ENCODE peak calls at places on chromosomes 3 and 15, in eight cellular contexts. N, X, M, D, B, Y, H and P are unnamed samples.

GRCh38 chr15:40664909-40665308 is 30.1 kb upstream of the RAD51 start:
- DNase-seq in Y (no peak), D (no peak), X (no peak), N (no peak), B (no peak), H (no peak), M (no peak), P (no peak)

GRCh38 chr3:142028174-142028833 is 121.0 kb downstream of the TFDP2 start:
- DNase-seq in H (no peak), N (peak), B (peak), X (no peak), Y (no peak), M (no peak), D (peak), P (no peak)

GRCh38 chr3:56115199-56115598 is 353.1 kb downstream of the ERC2 start:
- DNase-seq in N (no peak), H (no peak), B (no peak), M (no peak), X (no peak), D (no peak), Y (no peak), P (no peak)

GRCh38 chr15:100926971-100927756 is 8.0 kb downstream of the LRRK1 start:
- DNase-seq in X (no peak), Y (no peak), N (no peak), H (no peak), B (no peak), D (no peak), M (no peak), P (no peak)

GRCh38 chr3:50572158-50572557 is 2.8 kb downstream of the HEMK1 start:
- DNase-seq in N (no peak), M (peak), Y (peak), D (peak), X (peak), H (peak), B (peak), P (peak)

GRCh38 chr3:171284308-171285075 is 175.7 kb downstream of the TNIK start:
- DNase-seq in Y (peak), B (peak), H (peak), M (no peak), D (peak), X (no peak), N (peak), P (no peak)

GRCh38 chr15:93138681-93139080 is 49.7 kb upstream of the RGMA start:
- DNase-seq in N (no peak), M (no peak), D (no peak), H (no peak), Y (no peak), B (no peak), X (no peak), P (no peak)

GRCh38 chr3:52153389-52154096 is 680 bp downstream of the POC1A start:
- DNase-seq in N (no peak), X (no peak), Y (no peak), H (peak), M (peak), D (no peak), B (peak), P (no peak)

GRCh38 chr3:183098538-183099025 is 714 bp downstream of the MCCC1 start:
- DNase-seq in D (no peak), H (no peak), Y (no peak), N (no peak), B (no peak), M (no peak), X (no peak), P (no peak)

GRCh38 chr15:41115088-41115651 is 910 bp downstream of the INO80 start:
- DNase-seq in H (no peak), D (no peak), M (no peak), N (peak), B (peak), X (no peak), Y (no peak), P (no peak)

GRCh38 chr15:60673156-60673555 is 194.2 kb upstream of the ICE2 start:
- DNase-seq in X (no peak), H (no peak), D (no peak), B (no peak), N (no peak), Y (no peak), M (no peak), P (no peak)

GRCh38 chr15:60674704-60675405 is 195.9 kb upstream of the ICE2 start:
- DNase-seq in M (no peak), H (no peak), X (no peak), N (no peak), Y (no peak), B (no peak), D (no peak), P (no peak)

GRCh38 chr15:60672400-60672799 is 193.5 kb upstream of the ICE2 start:
- DNase-seq in N (no peak), D (no peak), B (no peak), M (no peak), H (no peak), Y (no peak), X (no peak), P (no peak)

GRCh38 chr15:60675763-60676162 is 196.8 kb upstream of the ICE2 start:
- DNase-seq in B (no peak), H (no peak), Y (no peak), X (no peak), M (no peak), N (no peak), D (no peak), P (no peak)

GRCh38 chr15:60673918-60674558 is 195.1 kb upstream of the ICE2 start:
- DNase-seq in Y (peak), N (no peak), B (peak), H (no peak), X (peak), M (no peak), D (peak), P (peak)
- TF ChIP-seq EP300 in Y (no peak), N (no peak), B (no peak), H (no peak), X (no peak), M (no peak), D (peak), P (no peak)

GRCh38 chr3:184752361-184752760 is 40.5 kb upstream of the MAGEF1 start:
- DNase-seq in B (no peak), N (no peak), M (no peak), X (no peak), D (no peak), Y (no peak), H (no peak), P (no peak)

GRCh38 chr3:184749168-184749744 is 37.4 kb upstream of the MAGEF1 start:
- DNase-seq in N (no peak), M (no peak), H (no peak), X (no peak), D (no peak), Y (no peak), B (no peak), P (no peak)

GRCh38 chr3:184748219-184749135 is 36.6 kb upstream of the MAGEF1 start:
- DNase-seq in N (peak), H (no peak), Y (no peak), B (peak), D (peak), M (no peak), X (peak), P (no peak)

GRCh38 chr3:184751204-184751809 is 39.4 kb upstream of the MAGEF1 start:
- DNase-seq in H (no peak), X (peak), M (no peak), B (no peak), N (no peak), D (no peak), Y (no peak), P (no peak)

DNA sequence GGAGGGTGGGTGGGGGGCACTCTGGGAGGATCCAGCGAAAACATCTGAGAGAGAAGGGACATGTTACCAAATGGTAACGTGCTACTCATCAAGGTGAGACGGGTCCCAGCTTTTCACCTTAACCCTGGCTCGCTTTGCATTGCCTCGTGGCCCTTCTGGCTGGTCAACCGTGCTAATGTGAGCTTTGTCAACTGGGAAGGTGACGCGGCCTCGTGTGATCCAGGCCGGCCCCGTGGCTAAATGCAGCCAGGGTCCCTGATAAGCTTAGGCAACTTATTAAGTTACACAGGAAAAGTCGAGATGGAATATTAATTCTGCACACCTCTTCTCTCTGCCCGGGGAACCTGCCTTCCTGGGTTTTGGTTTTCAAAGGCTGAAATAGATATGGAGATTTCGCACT is 38.8 kb upstream of the MAGEF1 start:
- DNase-seq in X (peak), H (no peak), Y (no peak), D (no peak), M (no peak), N (no peak), B (no peak), P (no peak)
- TF ChIP-seq EP300 in X (no peak), H (no peak), Y (no peak), D (no peak), M (no peak), N (no peak), B (no peak), P (no peak)

GRCh38 chr3:136464502-136464901 is 214.4 kb downstream of the PCCB start:
- DNase-seq in N (no peak), X (no peak), M (no peak), H (no peak), B (no peak), Y (no peak), D (no peak), P (no peak)
- TF ChIP-seq EP300 in N (no peak), X (no peak), M (no peak), H (no peak), B (no peak), Y (no peak), D (no peak), P (no peak)

GRCh38 chr3:187665764-187666402 is 4.3 kb downstream of the SST start:
- DNase-seq in B (no peak), M (no peak), X (no peak), H (no peak), N (no peak), Y (no peak), D (no peak), P (no peak)

GRCh38 chr3:187669675-187670504 is at the start of gene SST:
- DNase-seq in Y (no peak), B (no peak), X (peak), M (peak), H (no peak), N (no peak), D (no peak), P (peak)

GRCh38 chr3:187665010-187665409 is 5.2 kb downstream of the SST start:
- DNase-seq in D (no peak), N (no peak), B (no peak), M (no peak), H (no peak), Y (no peak), X (no peak), P (no peak)

GRCh38 chr3:187662848-187663407 is 7.3 kb downstream of the SST start:
- DNase-seq in X (no peak), D (no peak), M (no peak), Y (no peak), N (no peak), H (no peak), B (no peak), P (no peak)

DNA sequence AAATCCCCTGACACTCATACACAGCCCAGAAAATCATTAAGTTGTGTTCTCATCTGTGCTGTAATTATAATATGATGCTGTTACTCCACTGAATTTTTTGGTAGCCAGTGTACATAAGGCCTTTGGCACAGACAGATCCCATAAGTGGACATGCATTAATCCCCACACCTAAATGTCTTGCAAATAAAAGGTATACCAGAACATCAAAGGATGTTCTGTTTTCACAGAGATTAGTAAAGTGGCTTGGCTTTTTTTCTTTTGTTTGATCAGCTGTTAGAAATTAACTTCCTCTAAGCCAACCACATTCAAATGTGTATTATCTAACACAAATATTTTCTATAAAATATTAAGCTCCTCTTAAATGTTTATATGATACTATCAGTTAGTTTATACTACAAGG is 2.7 kb downstream of the SST start:
- DNase-seq in M (no peak), D (no peak), X (no peak), N (no peak), B (no peak), H (no peak), Y (no peak), P (no peak)
- TF ChIP-seq EP300 in M (no peak), D (no peak), X (no peak), N (no peak), B (no peak), H (no peak), Y (no peak), P (no peak)

DNA sequence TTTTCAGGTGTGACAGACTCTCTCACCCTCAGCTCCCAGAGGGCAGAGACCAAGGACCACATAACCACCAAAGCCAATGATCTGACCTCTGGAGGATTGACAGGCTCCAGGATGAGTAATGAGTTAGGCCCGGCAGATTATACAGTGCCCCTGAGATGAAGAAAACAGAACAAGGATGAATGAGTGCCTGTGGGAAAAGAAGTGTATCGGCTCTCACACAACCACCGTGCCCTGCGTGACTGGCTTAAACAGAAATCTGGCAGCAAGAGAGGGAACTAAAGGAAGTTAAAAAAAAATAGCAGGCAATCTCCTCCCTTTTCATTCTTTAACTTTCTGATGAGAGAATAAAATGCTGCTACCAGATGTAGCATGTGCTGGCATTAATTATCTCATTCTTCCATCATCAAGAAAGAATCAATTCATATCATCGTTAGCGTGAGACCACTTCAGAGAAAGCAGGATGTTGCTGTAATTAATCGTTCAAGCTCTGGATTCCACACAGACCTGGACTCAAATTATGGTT is 227.5 kb upstream of the COL8A1 start:
- DNase-seq in Y (no peak), X (no peak), D (no peak), H (no peak), N (peak), B (no peak), M (no peak), P (no peak)
- TF ChIP-seq EP300 in Y (no peak), X (no peak), D (no peak), H (no peak), N (no peak), B (no peak), M (no peak), P (no peak)

DNA sequence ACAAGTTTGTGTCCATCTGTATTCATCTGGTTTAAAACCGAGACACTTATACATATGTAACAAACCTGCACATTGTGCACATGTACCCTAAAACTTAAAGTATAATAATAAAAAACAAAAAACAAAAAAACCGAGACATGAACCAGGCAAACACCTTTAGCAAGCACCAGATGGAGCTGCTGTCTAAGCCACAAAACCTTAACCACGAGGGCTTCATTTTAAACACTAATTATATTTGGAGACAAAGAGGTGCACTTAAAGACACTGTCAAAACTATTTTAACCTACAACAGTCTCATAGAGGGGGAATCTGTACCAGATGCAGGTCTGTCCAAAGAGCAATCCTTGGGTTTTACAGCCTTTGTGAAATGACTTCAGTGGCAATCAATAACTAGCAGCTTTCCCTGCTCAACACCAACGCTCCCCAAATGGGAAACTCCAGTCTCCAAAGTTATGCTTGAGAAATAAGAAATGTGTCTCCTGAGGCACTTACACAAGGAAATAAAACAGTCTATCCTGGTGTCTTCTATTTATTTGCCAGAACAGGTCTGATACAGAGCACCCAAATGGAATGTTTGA is 115.7 kb upstream of the TSPAN3 start:
- DNase-seq in D (no peak), N (peak), H (no peak), M (no peak), X (no peak), Y (no peak), B (peak), P (no peak)
- TF ChIP-seq EP300 in D (no peak), N (no peak), H (no peak), M (no peak), X (no peak), Y (no peak), B (no peak), P (no peak)

GRCh38 chr15:33476076-33476475 is 165.3 kb downstream of the RYR3 start:
- DNase-seq in H (no peak), D (no peak), M (no peak), Y (no peak), N (no peak), X (no peak), B (no peak), P (no peak)

GRCh38 chr15:33473005-33473404 is 162.2 kb downstream of the RYR3 start:
- DNase-seq in N (no peak), H (no peak), D (no peak), X (no peak), Y (no peak), M (no peak), B (no peak), P (no peak)

DNA sequence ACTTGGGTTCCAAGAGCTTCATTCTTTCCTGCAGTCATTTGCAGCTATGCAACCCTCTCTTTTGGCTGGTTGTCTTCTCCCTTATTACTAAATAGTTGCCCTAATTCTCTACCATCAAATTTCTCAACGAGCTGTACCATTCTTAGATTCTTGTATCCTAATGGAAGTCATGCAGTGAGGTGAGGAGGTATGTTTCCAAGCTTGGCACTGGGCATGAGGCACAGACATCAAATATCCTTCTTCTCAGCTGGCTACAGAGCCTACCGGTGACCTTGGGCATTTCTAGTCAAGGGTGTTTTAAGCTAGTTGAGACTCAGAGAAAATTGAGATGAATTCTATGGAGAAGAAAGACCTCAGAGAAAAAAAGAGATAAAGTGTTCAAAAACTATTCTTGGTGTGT is 166.1 kb downstream of the RYR3 start:
- DNase-seq in Y (no peak), D (no peak), H (no peak), N (no peak), X (no peak), M (no peak), B (no peak), P (no peak)
- TF ChIP-seq EP300 in Y (no peak), D (no peak), H (no peak), N (no peak), X (no peak), M (no peak), B (no peak), P (no peak)

GRCh38 chr3:47422743-47423142 is 41.9 kb downstream of the PTPN23 start:
- DNase-seq in N (no peak), Y (no peak), M (no peak), D (no peak), B (no peak), H (no peak), X (no peak), P (no peak)

GRCh38 chr3:47425383-47425778 is 44.6 kb downstream of the PTPN23 start:
- DNase-seq in N (no peak), B (peak), Y (no peak), X (no peak), M (no peak), D (no peak), H (no peak), P (peak)

GRCh38 chr3:47424434-47425382 is 43.9 kb downstream of the PTPN23 start:
- DNase-seq in Y (no peak), B (no peak), H (no peak), N (no peak), X (no peak), D (no peak), M (no peak), P (no peak)

GRCh38 chr3:47421741-47422649 is 41.2 kb downstream of the PTPN23 start:
- DNase-seq in B (peak), X (peak), H (peak), D (no peak), Y (peak), N (no peak), M (peak), P (peak)

GRCh38 chr3:47423548-47424145 is 42.8 kb downstream of the PTPN23 start:
- DNase-seq in Y (no peak), H (no peak), B (no peak), X (no peak), N (no peak), D (no peak), M (no peak), P (no peak)
- TF ChIP-seq EP300 in Y (no peak), H (no peak), B (no peak), X (no peak), N (no peak), D (no peak), M (no peak), P (no peak)